ENCODE peak calls at places on chromosomes 1 and 21, in eight cellular contexts. One of them, this sample, is unnamed.

GRCh38 chr1:31159323-31159722 is 80.4 kb downstream of the NKAIN1 start:
- DNase-seq in nephron progenitor cell: no peak
- DNase-seq in choroid plexus epithelial cell: no peak
- DNase-seq in central memory CD8-positive, alpha-beta T cell: no peak
- DNase-seq in WTC11: no peak
- DNase-seq in Daoy: no peak
- DNase-seq in tibial nerve: no peak
- DNase-seq in AML-193: no peak
- DNase-seq in this sample: no peak

GRCh38 chr1:216923601-216924000 is 200.4 kb upstream of the ESRRG start:
- DNase-seq in WTC11: no peak
- DNase-seq in central memory CD8-positive, alpha-beta T cell: no peak
- DNase-seq in tibial nerve: no peak
- DNase-seq in AML-193: no peak
- DNase-seq in nephron progenitor cell: no peak
- DNase-seq in choroid plexus epithelial cell: no peak
- DNase-seq in Daoy: no peak
- DNase-seq in this sample: no peak

GRCh38 chr1:167935252-167936067 is 1.0 kb upstream of the DCAF6 start:
- DNase-seq in WTC11: no peak
- DNase-seq in central memory CD8-positive, alpha-beta T cell: peak
- DNase-seq in nephron progenitor cell: peak
- DNase-seq in choroid plexus epithelial cell: peak
- DNase-seq in Daoy: peak
- DNase-seq in AML-193: peak
- DNase-seq in tibial nerve: no peak
- DNase-seq in this sample: peak

GRCh38 chr1:180268556-180269044 is 38.5 kb downstream of the LHX4 start:
- DNase-seq in WTC11: no peak
- DNase-seq in choroid plexus epithelial cell: no peak
- DNase-seq in nephron progenitor cell: no peak
- DNase-seq in Daoy: no peak
- DNase-seq in central memory CD8-positive, alpha-beta T cell: no peak
- DNase-seq in AML-193: no peak
- DNase-seq in tibial nerve: no peak
- DNase-seq in this sample: no peak

GRCh38 chr1:156464825-156465452 is 35.6 kb downstream of the MEF2D start:
- DNase-seq in central memory CD8-positive, alpha-beta T cell: no peak
- DNase-seq in nephron progenitor cell: no peak
- DNase-seq in tibial nerve: no peak
- DNase-seq in WTC11: no peak
- DNase-seq in Daoy: no peak
- DNase-seq in AML-193: no peak
- DNase-seq in choroid plexus epithelial cell: peak
- DNase-seq in this sample: peak

GRCh38 chr1:228070851-228071250 is 11.7 kb upstream of the ARF1 start:
- DNase-seq in choroid plexus epithelial cell: no peak
- DNase-seq in tibial nerve: no peak
- DNase-seq in AML-193: no peak
- DNase-seq in Daoy: no peak
- DNase-seq in WTC11: no peak
- DNase-seq in nephron progenitor cell: no peak
- DNase-seq in central memory CD8-positive, alpha-beta T cell: no peak
- DNase-seq in this sample: no peak

GRCh38 chr21:41827951-41828883 is 50.9 kb downstream of the PRDM15 start:
- DNase-seq in WTC11: no peak
- DNase-seq in AML-193: no peak
- DNase-seq in Daoy: no peak
- DNase-seq in central memory CD8-positive, alpha-beta T cell: no peak
- DNase-seq in nephron progenitor cell: no peak
- DNase-seq in tibial nerve: no peak
- DNase-seq in choroid plexus epithelial cell: no peak
- DNase-seq in this sample: no peak

GRCh38 chr1:41418868-41419583 is 57.8 kb downstream of the FOXO6 start:
- DNase-seq in central memory CD8-positive, alpha-beta T cell: no peak
- DNase-seq in choroid plexus epithelial cell: peak
- DNase-seq in Daoy: peak
- DNase-seq in nephron progenitor cell: no peak
- DNase-seq in tibial nerve: no peak
- DNase-seq in WTC11: no peak
- DNase-seq in AML-193: no peak
- DNase-seq in this sample: peak

GRCh38 chr1:167563579-167564246 is 10.2 kb upstream of the CREG1 start:
- DNase-seq in choroid plexus epithelial cell: no peak
- DNase-seq in Daoy: peak
- DNase-seq in nephron progenitor cell: no peak
- DNase-seq in central memory CD8-positive, alpha-beta T cell: no peak
- DNase-seq in AML-193: no peak
- DNase-seq in WTC11: no peak
- DNase-seq in tibial nerve: no peak
- DNase-seq in this sample: peak

GRCh38 chr1:29542476-29543015 is 306.2 kb downstream of the PTPRU start:
- DNase-seq in WTC11: no peak
- DNase-seq in choroid plexus epithelial cell: no peak
- DNase-seq in AML-193: no peak
- DNase-seq in tibial nerve: no peak
- DNase-seq in nephron progenitor cell: no peak
- DNase-seq in Daoy: no peak
- DNase-seq in central memory CD8-positive, alpha-beta T cell: no peak
- DNase-seq in this sample: no peak

GRCh38 chr21:31354604-31355443 is 10.8 kb upstream of the TIAM1 start:
- DNase-seq in tibial nerve: no peak
- DNase-seq in choroid plexus epithelial cell: peak
- DNase-seq in nephron progenitor cell: no peak
- DNase-seq in WTC11: no peak
- DNase-seq in central memory CD8-positive, alpha-beta T cell: peak
- DNase-seq in Daoy: peak
- DNase-seq in AML-193: no peak
- DNase-seq in this sample: peak

GRCh38 chr1:101259744-101260148 is 22.9 kb downstream of the S1PR1 start:
- DNase-seq in choroid plexus epithelial cell: peak
- DNase-seq in WTC11: no peak
- DNase-seq in AML-193: peak
- DNase-seq in tibial nerve: no peak
- DNase-seq in nephron progenitor cell: no peak
- DNase-seq in central memory CD8-positive, alpha-beta T cell: no peak
- DNase-seq in Daoy: peak
- DNase-seq in this sample: peak

GRCh38 chr21:35226960-35227741 is 178.0 kb upstream of the RUNX1 start:
- DNase-seq in WTC11: no peak
- DNase-seq in AML-193: peak
- DNase-seq in nephron progenitor cell: no peak
- DNase-seq in tibial nerve: no peak
- DNase-seq in Daoy: no peak
- DNase-seq in choroid plexus epithelial cell: no peak
- DNase-seq in central memory CD8-positive, alpha-beta T cell: peak
- DNase-seq in this sample: no peak

GRCh38 chr1:147099192-147099591 is 73.1 kb downstream of the PRKAB2 start:
- DNase-seq in AML-193: no peak
- DNase-seq in Daoy: peak
- DNase-seq in central memory CD8-positive, alpha-beta T cell: no peak
- DNase-seq in choroid plexus epithelial cell: no peak
- DNase-seq in WTC11: no peak
- DNase-seq in nephron progenitor cell: no peak
- DNase-seq in tibial nerve: no peak
- DNase-seq in this sample: no peak

GRCh38 chr1:115462677-115463076 is 124.6 kb upstream of the NGF start:
- DNase-seq in WTC11: no peak
- DNase-seq in AML-193: no peak
- DNase-seq in Daoy: no peak
- DNase-seq in choroid plexus epithelial cell: no peak
- DNase-seq in tibial nerve: no peak
- DNase-seq in central memory CD8-positive, alpha-beta T cell: no peak
- DNase-seq in nephron progenitor cell: no peak
- DNase-seq in this sample: no peak

GRCh38 chr1:45848714-45849113 is 45.3 kb downstream of the MAST2 start:
- DNase-seq in tibial nerve: no peak
- DNase-seq in central memory CD8-positive, alpha-beta T cell: no peak
- DNase-seq in nephron progenitor cell: no peak
- DNase-seq in Daoy: no peak
- DNase-seq in AML-193: no peak
- DNase-seq in WTC11: no peak
- DNase-seq in choroid plexus epithelial cell: no peak
- DNase-seq in this sample: no peak

GRCh38 chr1:156993426-156994147 is 52.0 kb downstream of the ARHGEF11 start:
- DNase-seq in central memory CD8-positive, alpha-beta T cell: no peak
- DNase-seq in choroid plexus epithelial cell: no peak
- DNase-seq in nephron progenitor cell: no peak
- DNase-seq in WTC11: no peak
- DNase-seq in tibial nerve: no peak
- DNase-seq in Daoy: no peak
- DNase-seq in AML-193: no peak
- DNase-seq in this sample: no peak

GRCh38 chr1:194889310-194889709 is 1702.9 kb upstream of the B3GALT2 start:
- DNase-seq in Daoy: peak
- DNase-seq in choroid plexus epithelial cell: no peak
- DNase-seq in tibial nerve: no peak
- DNase-seq in AML-193: no peak
- DNase-seq in central memory CD8-positive, alpha-beta T cell: no peak
- DNase-seq in nephron progenitor cell: no peak
- DNase-seq in WTC11: no peak
- DNase-seq in this sample: peak

GRCh38 chr1:1959840-1960479 is 40.9 kb upstream of the TMEM52 start:
- DNase-seq in Daoy: peak
- DNase-seq in AML-193: peak
- DNase-seq in nephron progenitor cell: peak
- DNase-seq in WTC11: peak
- DNase-seq in tibial nerve: peak
- DNase-seq in central memory CD8-positive, alpha-beta T cell: no peak
- DNase-seq in choroid plexus epithelial cell: peak
- DNase-seq in this sample: peak

GRCh38 chr1:63621075-63621474 is 27.9 kb downstream of the PGM1 start:
- DNase-seq in tibial nerve: no peak
- DNase-seq in choroid plexus epithelial cell: no peak
- DNase-seq in nephron progenitor cell: no peak
- DNase-seq in AML-193: no peak
- DNase-seq in WTC11: no peak
- DNase-seq in Daoy: no peak
- DNase-seq in central memory CD8-positive, alpha-beta T cell: no peak
- DNase-seq in this sample: no peak

GRCh38 chr1:161501234-161501633 is 4.0 kb upstream of the FCGR2A start:
- DNase-seq in AML-193: no peak
- DNase-seq in nephron progenitor cell: no peak
- DNase-seq in WTC11: no peak
- DNase-seq in Daoy: no peak
- DNase-seq in choroid plexus epithelial cell: no peak
- DNase-seq in central memory CD8-positive, alpha-beta T cell: no peak
- DNase-seq in tibial nerve: no peak
- DNase-seq in this sample: no peak

GRCh38 chr1:93255222-93256079 is 74.9 kb downstream of the CCDC18 start:
- DNase-seq in tibial nerve: no peak
- DNase-seq in nephron progenitor cell: no peak
- DNase-seq in Daoy: peak
- DNase-seq in central memory CD8-positive, alpha-beta T cell: no peak
- DNase-seq in choroid plexus epithelial cell: peak
- DNase-seq in WTC11: no peak
- DNase-seq in AML-193: no peak
- DNase-seq in this sample: peak

GRCh38 chr1:161121838-161122237 is 3.9 kb downstream of the NIT1 start:
- DNase-seq in nephron progenitor cell: no peak
- DNase-seq in central memory CD8-positive, alpha-beta T cell: no peak
- DNase-seq in WTC11: no peak
- DNase-seq in choroid plexus epithelial cell: no peak
- DNase-seq in AML-193: peak
- DNase-seq in tibial nerve: no peak
- DNase-seq in Daoy: no peak
- DNase-seq in this sample: no peak

GRCh38 chr1:3515774-3516480 is 61.5 kb downstream of the ARHGEF16 start:
- DNase-seq in choroid plexus epithelial cell: no peak
- DNase-seq in Daoy: peak
- DNase-seq in AML-193: peak
- DNase-seq in nephron progenitor cell: no peak
- DNase-seq in tibial nerve: no peak
- DNase-seq in central memory CD8-positive, alpha-beta T cell: no peak
- DNase-seq in WTC11: no peak
- DNase-seq in this sample: peak

GRCh38 chr1:172089768-172090510 is 248.6 kb downstream of the DNM3 start:
- DNase-seq in AML-193: peak
- DNase-seq in choroid plexus epithelial cell: peak
- DNase-seq in WTC11: peak
- DNase-seq in Daoy: peak
- DNase-seq in tibial nerve: peak
- DNase-seq in nephron progenitor cell: peak
- DNase-seq in central memory CD8-positive, alpha-beta T cell: peak
- DNase-seq in this sample: peak

GRCh38 chr1:1781526-1781903 is 3.2 kb upstream of the NADK start:
- DNase-seq in nephron progenitor cell: no peak
- DNase-seq in tibial nerve: no peak
- DNase-seq in WTC11: no peak
- DNase-seq in central memory CD8-positive, alpha-beta T cell: no peak
- DNase-seq in AML-193: no peak
- DNase-seq in Daoy: no peak
- DNase-seq in choroid plexus epithelial cell: no peak
- DNase-seq in this sample: no peak

GRCh38 chr1:110102081-110102480 is 10.2 kb upstream of the UBL4B start:
- DNase-seq in AML-193: peak
- DNase-seq in tibial nerve: no peak
- DNase-seq in central memory CD8-positive, alpha-beta T cell: no peak
- DNase-seq in Daoy: peak
- DNase-seq in nephron progenitor cell: no peak
- DNase-seq in WTC11: no peak
- DNase-seq in choroid plexus epithelial cell: peak
- DNase-seq in this sample: no peak

GRCh38 chr1:52738863-52739406 is 12.7 kb downstream of the ZYG11B start:
- DNase-seq in nephron progenitor cell: peak
- DNase-seq in Daoy: no peak
- DNase-seq in WTC11: no peak
- DNase-seq in tibial nerve: no peak
- DNase-seq in choroid plexus epithelial cell: no peak
- DNase-seq in central memory CD8-positive, alpha-beta T cell: no peak
- DNase-seq in AML-193: no peak
- DNase-seq in this sample: no peak

GRCh38 chr1:196277860-196278259 is 330.4 kb downstream of the KCNT2 start:
- DNase-seq in Daoy: no peak
- DNase-seq in AML-193: no peak
- DNase-seq in choroid plexus epithelial cell: no peak
- DNase-seq in tibial nerve: no peak
- DNase-seq in central memory CD8-positive, alpha-beta T cell: no peak
- DNase-seq in nephron progenitor cell: no peak
- DNase-seq in WTC11: no peak
- DNase-seq in this sample: no peak

GRCh38 chr1:10903826-10904225 is 107.4 kb upstream of the CASZ1 start:
- DNase-seq in choroid plexus epithelial cell: no peak
- DNase-seq in Daoy: no peak
- DNase-seq in tibial nerve: no peak
- DNase-seq in central memory CD8-positive, alpha-beta T cell: no peak
- DNase-seq in AML-193: no peak
- DNase-seq in nephron progenitor cell: no peak
- DNase-seq in WTC11: no peak
- DNase-seq in this sample: no peak

GRCh38 chr21:34807146-34807880 is 138.5 kb downstream of the CLIC6 start:
- DNase-seq in Daoy: peak
- DNase-seq in WTC11: no peak
- DNase-seq in nephron progenitor cell: no peak
- DNase-seq in AML-193: no peak
- DNase-seq in central memory CD8-positive, alpha-beta T cell: peak
- DNase-seq in tibial nerve: no peak
- DNase-seq in choroid plexus epithelial cell: peak
- DNase-seq in this sample: peak

GRCh38 chr1:244154882-244155531 is 103.9 kb downstream of the ZBTB18 start:
- DNase-seq in tibial nerve: no peak
- DNase-seq in nephron progenitor cell: no peak
- DNase-seq in WTC11: peak
- DNase-seq in choroid plexus epithelial cell: no peak
- DNase-seq in AML-193: no peak
- DNase-seq in central memory CD8-positive, alpha-beta T cell: no peak
- DNase-seq in Daoy: peak
- DNase-seq in this sample: no peak

GRCh38 chr1:3546048-3546384 is 65.3 kb downstream of the MEGF6 start:
- DNase-seq in AML-193: no peak
- DNase-seq in choroid plexus epithelial cell: no peak
- DNase-seq in Daoy: no peak
- DNase-seq in WTC11: no peak
- DNase-seq in tibial nerve: no peak
- DNase-seq in central memory CD8-positive, alpha-beta T cell: no peak
- DNase-seq in nephron progenitor cell: no peak
- DNase-seq in this sample: no peak

GRCh38 chr1:189708674-189709073 is 769.0 kb downstream of the BRINP3 start:
- DNase-seq in tibial nerve: no peak
- DNase-seq in Daoy: no peak
- DNase-seq in nephron progenitor cell: no peak
- DNase-seq in AML-193: no peak
- DNase-seq in choroid plexus epithelial cell: peak
- DNase-seq in central memory CD8-positive, alpha-beta T cell: no peak
- DNase-seq in WTC11: peak
- DNase-seq in this sample: peak